ENCODE peak calls at places on chromosomes 4 and X, in nine cellular contexts. C is upper lobe of right lung, D is GM23248, R is K562, E is sigmoid colon, Q is IMR-90, F is OCI-LY7, N is HepG2, G is colonic mucosa. B is an unnamed sample. For H3K36me3, the result is how much of the 10 kb centered on the place peaks cover.

GRCh38 chr4:54213001-54213400 is 16.1 kb upstream of the PDGFRA start:
- DNase-seq in Q (no peak), F (no peak), C (no peak), N (no peak), R (no peak), E (no peak), D (peak), G (no peak), B (no peak)

GRCh38 chr4:4490041-4490440 is 51.8 kb downstream of the STX18 start:
- DNase-seq in R (no peak), E (no peak), G (no peak), N (no peak), C (no peak), D (peak), F (no peak), Q (peak), B (no peak)

GRCh38 chr4:108601096-108601495 is 19.3 kb upstream of the RPL34 start:
- DNase-seq in N (no peak), G (no peak), C (no peak), E (no peak), F (no peak), D (no peak), Q (no peak), R (no peak), B (no peak)

GRCh38 chr4:108635070-108635655 is 14.8 kb downstream of the RPL34 start:
- DNase-seq in D (peak), N (no peak), E (no peak), C (no peak), R (no peak), F (no peak), Q (no peak), G (no peak), B (no peak)

GRCh38 chr4:1511441-1512041 is 105.3 kb upstream of the NKX1-1 start:
- DNase-seq in N (peak), R (peak), D (peak), E (no peak), G (peak), C (peak), Q (peak), F (peak), B (peak)

GRCh38 chr4:13215560-13215959 is 268.6 kb downstream of the RAB28 start:
- DNase-seq in R (no peak), E (no peak), F (no peak), Q (no peak), D (no peak), C (no peak), N (no peak), G (no peak), B (no peak)

GRCh38 chr4:57023104-57023503 is 44.4 kb downstream of the POLR2B start:
- DNase-seq in N (no peak), G (no peak), F (no peak), E (no peak), D (peak), R (no peak), C (no peak), Q (peak), B (no peak)

GRCh38 chr4:55272576-55272975 is 73.5 kb upstream of the SRD5A3 start:
- DNase-seq in R (no peak), C (no peak), N (no peak), Q (no peak), G (no peak), E (no peak), F (no peak), D (no peak), B (no peak)

GRCh38 chr4:161522031-161522430 is 641.8 kb downstream of the FSTL5 start:
- DNase-seq in F (no peak), G (no peak), N (no peak), D (no peak), Q (no peak), E (no peak), R (no peak), C (no peak), B (no peak)

GRCh38 chr4:62457356-62457755 is 1257.2 kb downstream of the ADGRL3 start:
- DNase-seq in E (no peak), N (no peak), R (no peak), C (no peak), F (no peak), Q (no peak), D (no peak), G (no peak), B (no peak)

GRCh38 chrX:39627257-39627656 is 470.5 kb downstream of the BCOR start:
- DNase-seq in F (no peak), E (no peak), G (no peak), D (no peak), N (no peak), C (no peak), R (peak), Q (no peak), B (no peak)
- H3K36me3 ChIP-seq in F (under half), E (under half), G (under half), D (under half), N (under half), C (under half), R (under half), Q (under half), B (under half)

DNA sequence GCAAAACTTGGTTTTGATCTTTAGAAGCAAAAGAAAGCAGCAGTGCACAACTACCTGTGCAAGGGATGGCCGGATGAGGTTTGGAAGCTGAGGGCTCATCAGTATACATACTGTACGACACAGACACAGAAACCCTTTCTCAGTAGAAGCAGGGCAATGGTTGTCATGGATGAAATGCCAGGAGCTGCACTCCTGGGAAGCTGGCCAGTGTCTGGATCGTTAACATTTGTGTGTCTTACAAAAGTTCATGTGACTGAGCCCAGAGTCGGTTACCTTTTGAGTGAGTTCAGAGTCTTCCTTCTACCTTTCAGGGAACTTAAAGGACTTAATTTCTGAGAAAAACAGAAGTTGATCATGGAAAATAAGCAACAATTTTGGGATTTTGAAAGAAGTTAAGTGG is 230.3 kb downstream of the APBB2 start:
- DNase-seq in C (no peak), G (no peak), E (peak), R (no peak), N (no peak), D (no peak), Q (peak), F (peak), B (no peak)
- H3K27ac ChIP-seq in C (no peak), G (no peak), E (peak), R (no peak), N (no peak), D (no peak), Q (no peak), F (peak), B (no peak)

GRCh38 chr4:89288430-89288829 is 19.2 kb downstream of the GPRIN3 start:
- DNase-seq in R (no peak), G (no peak), C (no peak), E (no peak), F (no peak), Q (no peak), D (no peak), N (no peak), B (no peak)
- H3K4me3 ChIP-seq in R (no peak), G (no peak), C (no peak), E (no peak), F (no peak), Q (no peak), D (no peak), N (no peak), B (no peak)

DNA sequence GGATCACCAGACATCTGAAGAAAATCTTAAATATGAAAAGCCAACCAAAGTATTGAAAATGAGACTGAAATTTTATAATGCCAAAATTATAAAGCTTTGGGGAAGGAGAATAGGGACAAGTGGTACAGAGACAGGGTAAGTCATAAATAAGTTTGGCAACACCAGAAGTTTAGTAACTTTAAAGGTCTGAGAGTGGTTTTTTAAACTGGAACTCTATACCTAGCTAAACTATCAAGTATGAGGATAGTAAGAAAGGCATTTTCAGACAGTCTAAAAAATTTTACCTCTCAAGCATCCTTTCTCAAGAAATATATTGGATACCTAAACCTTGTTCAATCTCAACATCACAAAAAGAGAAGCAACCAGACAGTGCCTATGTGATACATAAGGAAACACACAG is 92.4 kb downstream of the ANKRD17 start:
- DNase-seq in Q (no peak), F (no peak), C (no peak), E (no peak), R (no peak), N (no peak), D (no peak), G (no peak), B (no peak)
- H3K36me3 ChIP-seq in Q (under half), F (half or more), C (half or more), E (under half), R (half or more), N (half or more), D (under half), G (under half), B (under half)

GRCh38 chr4:140944539-140944938 is 188.4 kb upstream of the TBC1D9 start:
- DNase-seq in D (peak), F (no peak), N (no peak), R (no peak), G (no peak), E (no peak), C (no peak), Q (peak), B (no peak)

GRCh38 chr4:140943887-140944515 is 187.8 kb upstream of the TBC1D9 start:
- DNase-seq in D (peak), E (no peak), Q (peak), G (no peak), R (no peak), F (no peak), C (no peak), N (no peak), B (no peak)

GRCh38 chr4:140947507-140947906 is 185.8 kb downstream of the RNF150 start:
- DNase-seq in Q (no peak), E (peak), C (no peak), F (no peak), G (no peak), R (no peak), D (no peak), N (no peak), B (no peak)

GRCh38 chr4:140940589-140940988 is 184.4 kb upstream of the TBC1D9 start:
- DNase-seq in F (no peak), E (no peak), Q (no peak), R (no peak), G (no peak), C (no peak), N (no peak), D (no peak), B (no peak)

GRCh38 chr4:140943486-140943885 is 187.3 kb upstream of the TBC1D9 start:
- DNase-seq in N (no peak), G (no peak), F (no peak), E (no peak), R (no peak), Q (peak), D (peak), C (no peak), B (no peak)
- H3K27ac ChIP-seq in N (no peak), G (no peak), F (no peak), E (peak), R (no peak), Q (no peak), D (peak), C (no peak), B (no peak)

DNA sequence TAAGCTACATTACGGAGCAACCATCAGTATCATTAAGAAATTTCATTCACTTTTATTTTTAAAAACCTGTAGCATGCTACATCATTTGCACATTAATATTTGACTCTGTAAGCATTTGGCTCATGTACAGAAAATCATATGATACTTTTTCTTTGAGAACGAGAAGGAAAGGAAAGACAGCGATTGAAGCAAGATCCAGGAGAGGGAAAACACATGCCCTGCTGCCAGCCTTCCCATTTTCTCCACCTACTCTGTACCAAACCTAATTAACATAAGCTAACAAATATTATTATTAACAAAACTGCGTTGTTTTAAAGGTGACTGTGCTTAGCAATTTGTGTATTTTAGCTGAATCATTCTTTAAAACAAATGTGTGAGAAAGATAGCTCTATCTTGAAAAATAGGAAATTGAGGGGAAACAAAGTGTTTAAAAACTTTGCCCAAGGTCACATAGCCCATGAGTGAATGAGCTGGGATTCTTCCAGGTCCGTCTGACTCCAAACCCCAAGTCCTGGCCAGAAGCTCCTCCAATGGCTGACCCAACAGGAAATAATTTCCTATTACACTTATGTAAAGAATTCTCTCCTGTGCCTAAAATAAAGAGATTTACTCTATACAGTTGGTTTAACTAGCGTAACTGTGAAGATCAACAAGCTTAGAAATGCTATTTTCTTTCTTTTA is 287.4 kb downstream of the ARHGAP24 start:
- DNase-seq in Q (peak), E (no peak), F (no peak), R (no peak), N (no peak), C (no peak), G (no peak), D (peak), B (no peak)
- H3K4me3 ChIP-seq in Q (no peak), E (no peak), F (no peak), R (no peak), N (no peak), C (peak), G (no peak), D (peak), B (no peak)

DNA sequence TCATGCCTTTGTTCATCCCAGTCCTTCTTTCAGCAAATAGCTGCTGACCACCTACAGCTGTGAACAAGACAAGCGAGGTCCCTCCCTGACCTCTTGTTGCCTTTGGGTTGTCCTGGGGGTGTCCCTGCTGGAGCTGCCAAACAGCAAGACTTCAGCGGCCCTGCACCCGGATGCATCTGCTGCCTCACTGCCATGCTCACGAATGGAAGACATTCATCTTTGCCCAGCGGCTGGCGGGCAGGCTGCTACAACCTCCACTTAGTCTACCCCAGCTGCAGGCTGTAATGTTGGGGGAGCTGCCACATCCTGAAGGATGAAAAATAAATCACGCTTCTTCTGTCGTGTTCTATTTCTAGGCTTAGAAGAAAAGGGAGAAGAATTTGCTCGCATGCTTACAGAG is 61.3 kb downstream of the FAM114A1 start:
- DNase-seq in E (no peak), N (no peak), F (no peak), G (no peak), Q (no peak), C (no peak), R (no peak), D (no peak), B (no peak)
- H3K36me3 ChIP-seq in E (under half), N (half or more), F (under half), G (under half), Q (half or more), C (half or more), R (under half), D (half or more), B (under half)

GRCh38 chrX:97854071-97854470 is 970.4 kb downstream of the RPA4 start:
- DNase-seq in F (no peak), N (no peak), C (no peak), G (no peak), R (no peak), E (no peak), Q (no peak), D (no peak), B (no peak)
- H3K27ac ChIP-seq in F (no peak), N (no peak), C (no peak), G (no peak), R (no peak), E (no peak), Q (no peak), D (no peak), B (no peak)

GRCh38 chrX:20063153-20063552 is 53.6 kb downstream of the MAP7D2 start:
- DNase-seq in R (no peak), C (no peak), E (no peak), D (no peak), N (no peak), G (no peak), Q (no peak), F (no peak), B (no peak)
- H3K4me3 ChIP-seq in R (no peak), C (no peak), E (no peak), D (no peak), N (no peak), G (no peak), Q (no peak), F (no peak), B (no peak)